ENCODE peak calls at places on chromosomes 3 and 15, in five cellular contexts. C is T-cell; F is frontal cortex; P is fibroblast of lung; S is effector memory CD4-positive, alpha-beta T cell. L is an unnamed sample.

GRCh38 chr3:32276279-32276841 is 37.9 kb downstream of the CMTM8 start:
- DNase-seq in F (no peak), C (no peak), P (peak; percentile 71), S (no peak), L (no peak)

GRCh38 chr3:81967362-81967761 is 205.9 kb upstream of the GBE1 start:
- DNase-seq in P (no peak), C (no peak), S (no peak), F (no peak), L (no peak)

GRCh38 chr3:30596161-30596560 is 10.2 kb upstream of the TGFBR2 start:
- DNase-seq in P (no peak), C (no peak), S (no peak), F (no peak), L (no peak)

GRCh38 chr15:46251873-46252272 is 617.0 kb downstream of the SQOR start:
- DNase-seq in S (no peak), C (no peak), F (no peak), P (no peak), L (no peak)

GRCh38 chr15:28094732-28095521 is 4.2 kb downstream of the OCA2 start:
- DNase-seq in C (no peak), S (no peak), P (no peak), F (no peak), L (no peak)

GRCh38 chr15:63327648-63328421 is 50.4 kb downstream of the APH1B start:
- DNase-seq in S (no peak), F (no peak), C (no peak), P (no peak), L (no peak)

GRCh38 chr3:36482259-36482658 is 102.0 kb downstream of the STAC start:
- DNase-seq in S (no peak), C (no peak), P (no peak), F (no peak), L (no peak)

GRCh38 chr15:84828433-84828908 is 11.3 kb downstream of the ALPK3 start:
- DNase-seq in S (no peak), F (no peak), C (no peak), P (no peak), L (no peak)

GRCh38 chr3:23944861-23945652 is at the start of gene NR1D2:
- DNase-seq in S (peak; percentile 75), C (peak; percentile 73), F (peak; percentile 90), P (peak; percentile 73), L (peak; percentile 79)

GRCh38 chr15:31255732-31256384 is 70.8 kb upstream of the KLF13 start:
- DNase-seq in F (no peak), P (no peak), C (no peak), S (no peak), L (no peak)

GRCh38 chr15:48060396-48060795 is 60.4 kb upstream of the SLC24A5 start:
- DNase-seq in S (no peak), F (no peak), P (peak; percentile 36), C (no peak), L (no peak)

GRCh38 chr15:22257047-22257667 is 176.8 kb downstream of the OR4M2 start:
- DNase-seq in F (no peak), P (no peak), S (no peak), C (no peak), L (no peak)

GRCh38 chr15:56869573-56869972 is 48.9 kb upstream of the TCF12 start:
- DNase-seq in S (no peak), P (peak; percentile 34), F (no peak), C (no peak), L (no peak)

GRCh38 chr3:127690106-127690505 is 17.4 kb downstream of the ABTB1 start:
- DNase-seq in F (no peak), P (peak; percentile 49), S (no peak), C (no peak), L (peak; percentile 76)

GRCh38 chr3:54853573-54854404 is 74.1 kb downstream of the LRTM1 start:
- DNase-seq in F (peak; percentile 32), P (peak; percentile 70), C (no peak), S (no peak), L (peak; percentile 60)

GRCh38 chr3:49671291-49672288 is 2.6 kb upstream of the APEH start:
- DNase-seq in F (peak; percentile 69), C (peak; percentile 55), S (peak; percentile 42), P (peak; percentile 60), L (peak; percentile 46)

GRCh38 chr3:11944052-11944673 is 60.0 kb upstream of the SYN2 start:
- DNase-seq in F (no peak), C (no peak), P (peak; percentile 14), S (no peak), L (peak; percentile 6)

GRCh38 chr3:65030847-65031463 is 343.2 kb upstream of the ADAMTS9 start:
- DNase-seq in C (no peak), P (peak; percentile 84), F (no peak), S (no peak), L (peak; percentile 48)

GRCh38 chr3:30672959-30673358 is 66.6 kb downstream of the TGFBR2 start:
- DNase-seq in S (no peak), F (no peak), C (no peak), P (no peak), L (no peak)

GRCh38 chr3:140530603-140531002 is 147.3 kb upstream of the TRIM42 start:
- DNase-seq in S (no peak), F (no peak), C (no peak), P (no peak), L (no peak)

GRCh38 chr3:52277972-52278509 is 408 bp downstream of the WDR82 start:
- DNase-seq in C (peak; percentile 48), F (peak; percentile 41), P (peak; percentile 44), S (peak; percentile 41), L (no peak)

GRCh38 chr3:41118461-41119385 is 80.6 kb upstream of the CTNNB1 start:
- DNase-seq in S (no peak), C (peak; percentile 9), P (no peak), F (no peak), L (no peak)

GRCh38 chr3:49006591-49007067 is 562 bp upstream of the WDR6 start:
- DNase-seq in S (no peak), P (peak; percentile 72), C (no peak), F (no peak), L (no peak)

GRCh38 chr3:115359507-115359906 is 212.4 kb upstream of the ZBTB20 start:
- DNase-seq in C (no peak), F (no peak), S (no peak), P (peak; percentile 52), L (peak; percentile 2)

GRCh38 chr3:118949113-118949760 is 85.4 kb downstream of the IGSF11 start:
- DNase-seq in P (no peak), F (no peak), C (no peak), S (no peak), L (no peak)

GRCh38 chr3:126261037-126261436 is 80.7 kb upstream of the ALDH1L1 start:
- DNase-seq in P (peak; percentile 93), C (no peak), F (no peak), S (no peak), L (peak; percentile 66)

GRCh38 chr15:59292393-59292792 is 80.3 kb downstream of the MYO1E start:
- DNase-seq in C (no peak), F (peak; percentile 48), P (no peak), S (no peak), L (peak; percentile 66)

GRCh38 chr3:49493901-49494300 is 23.8 kb downstream of the DAG1 start:
- DNase-seq in C (no peak), S (no peak), F (no peak), P (no peak), L (no peak)

GRCh38 chr3:46482632-46483311 is 15.0 kb upstream of the RTP3 start:
- DNase-seq in S (no peak), F (no peak), P (peak; percentile 31), C (no peak), L (peak; percentile 67)